ENCODE peak calls at places on chromosomes 7 and 10, in eight cellular contexts. N is neural crest cell, R is GM10248, Z is spleen, S is fibroblast of lung, L is astrocyte of the spinal cord, J is endothelial cell, A is AG10803. D is an unnamed sample.
A peak's percentile ranks its signal among the peaks of the same experiment; 100 is the strongest.

GRCh38 chr10:46787321-46787615 is 124.0 kb upstream of the PTPN20 start:
- DNase-seq in S (peak; percentile 70), R (peak; percentile 15), L (peak; percentile 46), J (no peak), A (peak; percentile 46), Z (no peak), N (no peak), D (peak; percentile 3)

GRCh38 chr7:73451780-73452398 is 18.3 kb downstream of the FZD9 start:
- DNase-seq in R (peak; percentile 66), S (peak; percentile 46), N (no peak), L (peak; percentile 58), J (no peak), A (peak; percentile 59), Z (no peak), D (peak; percentile 30)

GRCh38 chr7:146366938-146367337 is 250.3 kb downstream of the CNTNAP2 start:
- DNase-seq in N (no peak), J (no peak), S (peak; percentile 34), Z (no peak), R (no peak), L (peak; percentile 47), A (no peak), D (no peak)

GRCh38 chr7:39465055-39465929 is 100.9 kb upstream of the YAE1 start:
- DNase-seq in A (peak; percentile 67), J (peak; percentile 46), N (peak; percentile 35), Z (no peak), R (peak; percentile 63), L (peak; percentile 65), S (peak; percentile 66), D (peak; percentile 55)

GRCh38 chr10:45557275-45557905 is 115.2 kb downstream of the ZFAND4 start:
- DNase-seq in J (peak; percentile 46), L (no peak), Z (no peak), R (no peak), S (no peak), N (no peak), A (no peak), D (no peak)

GRCh38 chr7:25495342-25495855 is 267.1 kb upstream of the NPVF start:
- DNase-seq in L (no peak), S (no peak), R (no peak), J (no peak), A (no peak), Z (no peak), N (no peak), D (peak; percentile 12)

GRCh38 chr7:339062-339342 is 49.0 kb downstream of the FOXL3 start:
- DNase-seq in J (no peak), L (no peak), S (no peak), A (no peak), N (no peak), Z (no peak), R (no peak), D (no peak)

GRCh38 chr10:21393941-21394340 is 131.5 kb downstream of the SKIDA1 start:
- DNase-seq in Z (no peak), J (no peak), A (no peak), L (no peak), S (no peak), N (no peak), R (no peak), D (no peak)

GRCh38 chr10:32049113-32049512 is 7.1 kb downstream of the KIF5B start:
- DNase-seq in R (no peak), N (no peak), L (peak; percentile 47), A (no peak), S (peak; percentile 51), J (no peak), Z (no peak), D (no peak)

GRCh38 chr7:137916980-137917645 is 70.3 kb upstream of the DGKI start:
- DNase-seq in R (no peak), J (no peak), L (no peak), Z (no peak), N (no peak), S (no peak), A (no peak), D (no peak)

GRCh38 chr10:60910543-60910942 is 33.4 kb downstream of the RHOBTB1 start:
- DNase-seq in L (no peak), R (no peak), J (no peak), A (peak; percentile 48), N (no peak), S (no peak), Z (no peak), D (no peak)

GRCh38 chr10:107051769-107052168 is 112.7 kb downstream of the SORCS1 start:
- DNase-seq in S (no peak), A (no peak), R (no peak), L (no peak), N (no peak), J (no peak), Z (no peak), D (no peak)

GRCh38 chr7:41979834-41980307 is 257.1 kb downstream of the GLI3 start:
- DNase-seq in J (peak; percentile 47), Z (no peak), A (peak; percentile 74), L (peak; percentile 62), N (peak; percentile 32), S (peak; percentile 41), R (no peak), D (peak; percentile 28)

GRCh38 chr7:94375167-94375566 is 19.5 kb upstream of the COL1A2 start:
- DNase-seq in A (peak; percentile 99), Z (no peak), N (no peak), L (peak; percentile 97), R (no peak), S (peak; percentile 98), J (peak; percentile 30), D (peak; percentile 29)

GRCh38 chr10:22573820-22574569 is 140.4 kb downstream of the PIP4K2A start:
- DNase-seq in A (peak; percentile 44), R (no peak), J (peak; percentile 26), S (no peak), Z (no peak), L (peak; percentile 23), N (no peak), D (no peak)

GRCh38 chr10:123146892-123147634 is 873 bp upstream of the HMX2 start:
- DNase-seq in R (no peak), J (no peak), S (no peak), Z (no peak), A (no peak), L (no peak), N (no peak), D (no peak)

GRCh38 chr10:123149162-123149567 is 1.2 kb downstream of the HMX2 start:
- DNase-seq in L (no peak), J (no peak), A (no peak), N (no peak), S (no peak), R (no peak), Z (no peak), D (no peak)

GRCh38 chr10:123148414-123149161 is 652 bp downstream of the HMX2 start:
- DNase-seq in R (peak; percentile 33), S (no peak), J (no peak), Z (peak; percentile 77), N (no peak), A (no peak), L (no peak), D (peak; percentile 39)

GRCh38 chr10:123146013-123146891 is 1.7 kb upstream of the HMX2 start:
- DNase-seq in R (peak; percentile 20), A (no peak), J (no peak), S (no peak), L (no peak), Z (no peak), N (no peak), D (peak; percentile 35)

GRCh38 chr10:123147635-123148413 is at the start of gene HMX2:
- DNase-seq in N (no peak), A (no peak), J (peak; percentile 49), R (peak; percentile 71), L (no peak), Z (peak; percentile 74), S (no peak), D (peak; percentile 73)
- TF ChIP-seq CTCF in N (no peak), A (no peak), J (no peak), R (peak; percentile 28), L (no peak), Z (no peak), S (no peak), D (no peak)

DNA sequence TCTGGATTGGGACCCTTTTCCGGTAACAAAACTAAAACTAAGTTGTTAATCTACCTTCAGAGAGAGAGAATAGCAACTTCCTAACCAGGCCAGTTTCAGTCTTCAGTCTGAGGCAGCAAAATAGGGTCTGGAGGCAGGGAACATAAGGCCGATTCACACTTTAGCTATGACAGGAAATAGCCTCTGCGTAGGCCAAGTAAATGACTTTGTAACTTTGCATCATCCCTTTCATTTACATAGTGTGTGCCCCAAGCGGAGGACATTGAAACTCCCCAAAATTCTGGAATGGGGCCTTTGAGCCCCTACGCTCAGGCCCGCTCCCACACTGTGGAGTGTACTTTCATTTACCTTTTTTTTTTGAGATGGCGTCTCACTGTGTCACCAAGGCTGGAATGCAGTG is 1.7 kb upstream of the UPP1 start:
- DNase-seq in L (peak; percentile 74), S (peak; percentile 88), J (no peak), N (no peak), R (no peak), Z (no peak), A (peak; percentile 86), D (no peak)
- TF ChIP-seq CTCF in L (no peak), S (no peak), J (no peak), N (no peak), R (no peak), Z (no peak), A (peak; percentile 23), D (no peak)

GRCh38 chr7:120733143-120733542 is 124.8 kb downstream of the TSPAN12 start:
- DNase-seq in S (peak; percentile 87), R (no peak), A (peak; percentile 2), J (no peak), L (peak; percentile 83), Z (no peak), N (no peak), D (no peak)
- TF ChIP-seq CTCF in S (no peak), R (no peak), A (no peak), J (no peak), L (no peak), Z (no peak), N (no peak), D (no peak)

GRCh38 chr7:31058688-31059087 is 6.6 kb downstream of the ADCYAP1R1 start:
- DNase-seq in L (no peak), N (no peak), A (no peak), J (no peak), S (no peak), R (no peak), Z (no peak), D (no peak)

GRCh38 chr7:31059551-31059950 is 7.4 kb downstream of the ADCYAP1R1 start:
- DNase-seq in R (no peak), A (no peak), S (no peak), L (no peak), J (peak; percentile 65), N (peak; percentile 18), Z (no peak), D (peak; percentile 24)

GRCh38 chr7:31058122-31058521 is 6.0 kb downstream of the ADCYAP1R1 start:
- DNase-seq in J (no peak), A (peak; percentile 36), L (no peak), Z (no peak), N (no peak), R (no peak), S (peak; percentile 32), D (no peak)

GRCh38 chr7:31062746-31063435 is 10.8 kb downstream of the ADCYAP1R1 start:
- DNase-seq in Z (no peak), J (no peak), N (no peak), A (no peak), L (no peak), R (no peak), S (no peak), D (no peak)

DNA sequence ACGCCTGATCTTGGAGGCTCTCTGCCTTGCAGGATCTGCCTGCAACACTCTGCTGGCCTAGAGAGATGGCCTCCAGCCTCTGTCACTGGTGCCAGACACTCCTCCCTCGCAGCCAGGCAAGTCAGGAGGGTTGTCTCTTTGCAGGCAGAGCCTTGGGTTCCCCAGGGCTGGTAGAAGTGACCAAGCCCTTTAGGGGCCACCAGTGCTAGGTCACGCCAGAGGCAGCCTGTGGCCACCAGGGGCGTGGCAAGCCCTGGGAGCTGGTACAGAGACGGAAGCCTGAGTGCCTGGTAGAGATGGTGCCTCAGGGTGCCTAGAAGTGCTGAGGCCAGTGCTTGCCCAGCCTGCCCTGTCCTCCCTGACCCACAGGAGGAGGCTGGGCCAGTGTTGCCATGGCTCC is 9.1 kb downstream of the ADCYAP1R1 start:
- DNase-seq in A (no peak), L (no peak), Z (no peak), S (no peak), J (no peak), R (no peak), N (no peak), D (no peak)
- TF ChIP-seq CTCF in A (no peak), L (no peak), Z (no peak), S (no peak), J (no peak), R (no peak), N (no peak), D (peak; percentile 22)

D was measured in nephron progenitor cell.